ENCODE peak calls at places on chromosome 15, in nine cellular contexts. S is T-helper 1 cell; H is heart right ventricle; T is T1000; I is NCI-H2107; U is activated CD4-positive, alpha-beta T cell treated with anti-CD3 and anti-CD28 coated beads for 36 hours; G is tibial nerve; P is NB4; J is GM10248. A is an unnamed sample.

GRCh38 chr15:55253580-55253979 is 36.0 kb downstream of the RAB27A start:
- DNase-seq in J (no peak), U (no peak), H (no peak), T (no peak), P (peak), I (no peak), G (no peak), S (no peak), A (no peak)

GRCh38 chr15:81765816-81766215 is 280.0 kb downstream of the MEX3B start:
- DNase-seq in U (no peak), P (no peak), H (no peak), G (no peak), I (no peak), S (no peak), J (no peak), T (no peak), A (no peak)

GRCh38 chr15:40499931-40500330 is 29.1 kb downstream of the CHST14 start:
- DNase-seq in T (no peak), J (no peak), U (no peak), G (no peak), I (no peak), S (no peak), P (no peak), H (no peak), A (no peak)

GRCh38 chr15:68982976-68983550 is 31.4 kb upstream of the NOX5 start:
- DNase-seq in I (no peak), G (no peak), S (no peak), J (no peak), P (no peak), T (no peak), H (no peak), U (no peak), A (no peak)

GRCh38 chr15:101128191-101128590 is 123.7 kb downstream of the CHSY1 start:
- DNase-seq in T (peak), G (no peak), S (no peak), J (no peak), U (no peak), H (no peak), P (no peak), I (no peak), A (no peak)

GRCh38 chr15:98774756-98775497 is 126.6 kb downstream of the IGF1R start:
- DNase-seq in U (no peak), P (no peak), G (no peak), H (no peak), I (no peak), J (no peak), T (no peak), S (no peak), A (no peak)

GRCh38 chr15:75197062-75197630 is 4.5 kb upstream of the C15orf39 start:
- DNase-seq in T (no peak), U (no peak), S (no peak), J (no peak), G (no peak), H (no peak), P (no peak), I (no peak), A (no peak)

GRCh38 chr15:79826800-79827199 is 70.0 kb downstream of the MTHFS start:
- DNase-seq in I (no peak), U (no peak), T (no peak), S (no peak), P (no peak), G (no peak), J (no peak), H (no peak), A (no peak)

GRCh38 chr15:71532994-71533393 is 277.4 kb upstream of the NR2E3 start:
- DNase-seq in G (no peak), U (peak), T (peak), H (no peak), J (peak), S (no peak), I (no peak), P (peak), A (no peak)

GRCh38 chr15:29727871-29728270 is 94.4 kb downstream of the TJP1 start:
- DNase-seq in G (no peak), H (no peak), U (no peak), P (no peak), I (no peak), J (no peak), S (no peak), T (no peak), A (no peak)

GRCh38 chr15:89356634-89357298 is 22.1 kb upstream of the POLG start:
- DNase-seq in J (no peak), I (peak), G (no peak), T (no peak), U (peak), P (peak), H (no peak), S (no peak), A (no peak)

GRCh38 chr15:89197503-89197971 is 23.8 kb downstream of the RLBP1 start:
- DNase-seq in T (no peak), J (no peak), G (no peak), U (peak), P (peak), S (no peak), H (no peak), I (peak), A (no peak)

GRCh38 chr15:79071901-79072300 is 18.7 kb downstream of the RASGRF1 start:
- DNase-seq in G (peak), P (no peak), J (no peak), T (no peak), I (no peak), H (no peak), U (no peak), S (no peak), A (no peak)

GRCh38 chr15:59722451-59722850 is 33.3 kb upstream of the BNIP2 start:
- DNase-seq in T (no peak), J (no peak), H (no peak), P (no peak), U (no peak), G (no peak), S (no peak), I (no peak), A (no peak)

GRCh38 chr15:77907824-77908751 is 169.4 kb downstream of the TBC1D2B start:
- DNase-seq in H (no peak), S (no peak), G (no peak), U (peak), J (peak), T (no peak), P (peak), I (no peak), A (no peak)

GRCh38 chr15:27668471-27669220 is 430.5 kb downstream of the OCA2 start:
- DNase-seq in G (no peak), J (no peak), P (no peak), S (no peak), H (no peak), I (no peak), T (no peak), U (no peak), A (no peak)

GRCh38 chr15:52252781-52253180 is 42.8 kb downstream of the MYO5C start:
- DNase-seq in T (peak), J (no peak), H (no peak), P (peak), G (no peak), U (no peak), I (no peak), S (no peak), A (no peak)

GRCh38 chr15:48858401-48858800 is 19.5 kb upstream of the EID1 start:
- DNase-seq in P (peak), H (no peak), J (no peak), I (no peak), T (no peak), S (no peak), U (peak), G (no peak), A (no peak)

GRCh38 chr15:80041497-80042253 is 17.8 kb upstream of the ZFAND6 start:
- DNase-seq in I (no peak), G (no peak), H (no peak), P (no peak), J (no peak), U (no peak), S (no peak), T (no peak), A (no peak)

GRCh38 chr15:27844018-27844666 is 255.0 kb downstream of the OCA2 start:
- DNase-seq in G (no peak), T (peak), H (no peak), I (no peak), S (no peak), P (no peak), J (no peak), U (no peak), A (no peak)

A was measured in GM18507.